ENCODE peak calls at places on chromosomes 16 and 17, in ten cellular contexts. D is BE2C, V is upper lobe of left lung, T is mucosa of descending colon, R is HAP-1, C is right lobe of liver, H is neural progenitor cell, E is OCI-LY7, N is endodermal cell, I is upper lobe of right lung. W is an unnamed sample.

GRCh38 chr17:74842599-74843351 is 16.9 kb downstream of the GRIN2C start:
- DNase-seq in T (peak; percentile 74), N (peak; percentile 95), E (no peak), C (peak; percentile 79), V (peak; percentile 94), R (no peak), D (peak; percentile 88), I (peak; percentile 92), H (peak; percentile 89), W (peak; percentile 73)

GRCh38 chr16:84182104-84182503 is 4.8 kb downstream of the TAF1C start:
- DNase-seq in N (peak; percentile 24), C (no peak), E (no peak), D (no peak), R (no peak), H (no peak), I (no peak), V (peak; percentile 71), T (no peak), W (no peak)

GRCh38 chr17:18108400-18109312 is at the start of gene MYO15A:
- DNase-seq in H (no peak), N (no peak), V (peak; percentile 52), C (no peak), T (no peak), R (no peak), E (no peak), I (no peak), D (no peak), W (no peak)

GRCh38 chr16:89000207-89000959 is 23.4 kb upstream of the CBFA2T3 start:
- DNase-seq in R (no peak), D (no peak), C (no peak), I (no peak), T (peak; percentile 34), H (no peak), N (no peak), E (no peak), V (peak; percentile 69), W (no peak)

GRCh38 chr17:76556759-76557367 is 17.0 kb downstream of the PRCD start:
- DNase-seq in H (peak; percentile 25), V (peak; percentile 90), C (no peak), R (no peak), D (no peak), T (no peak), E (no peak), I (peak; percentile 83), N (peak; percentile 52), W (no peak)

GRCh38 chr16:11604783-11605563 is 18.3 kb upstream of the LITAF start:
- DNase-seq in C (peak; percentile 46), N (no peak), D (no peak), I (peak; percentile 67), T (peak; percentile 66), H (no peak), E (no peak), V (no peak), R (no peak), W (no peak)

GRCh38 chr17:40111221-40112128 is 10.3 kb upstream of the MSL1 start:
- DNase-seq in V (no peak), C (peak; percentile 92), H (peak; percentile 93), D (peak; percentile 89), I (peak; percentile 85), E (peak; percentile 86), R (peak; percentile 92), T (peak; percentile 90), N (peak; percentile 97), W (peak; percentile 97)

GRCh38 chr16:82156761-82157654 is 13.0 kb downstream of the MPHOSPH6 start:
- DNase-seq in T (no peak), V (peak; percentile 46), D (no peak), C (no peak), E (no peak), H (no peak), R (no peak), N (no peak), I (no peak), W (no peak)

GRCh38 chr16:21610766-21611165 is 11.4 kb downstream of the METTL9 start:
- DNase-seq in R (no peak), I (no peak), N (no peak), C (no peak), V (no peak), T (no peak), H (no peak), E (no peak), D (no peak), W (no peak)

GRCh38 chr17:13646411-13646810 is 44.7 kb upstream of the HS3ST3A1 start:
- DNase-seq in H (no peak), N (no peak), V (no peak), E (no peak), D (no peak), C (no peak), T (no peak), R (no peak), I (no peak), W (no peak)

GRCh38 chr17:4019400-4019799 is 55.2 kb upstream of the ATP2A3 start:
- DNase-seq in I (no peak), T (no peak), V (no peak), N (no peak), C (no peak), R (no peak), D (no peak), E (no peak), H (no peak), W (no peak)

GRCh38 chr17:10062757-10063385 is 135.5 kb downstream of the GAS7 start:
- DNase-seq in I (no peak), C (no peak), T (no peak), N (no peak), R (no peak), H (no peak), V (peak; percentile 80), E (no peak), D (no peak), W (no peak)

GRCh38 chr17:65664296-65664695 is 102.8 kb upstream of the AXIN2 start:
- DNase-seq in D (no peak), V (no peak), H (no peak), R (no peak), C (no peak), E (no peak), T (no peak), I (no peak), N (no peak), W (no peak)

GRCh38 chr17:40566027-40566426 is 755 bp upstream of the CCR7 start:
- DNase-seq in R (no peak), T (no peak), C (no peak), I (no peak), H (no peak), E (no peak), N (no peak), V (no peak), D (no peak), W (no peak)

GRCh38 chr17:59287452-59287851 is 44.0 kb upstream of the YPEL2 start:
- DNase-seq in N (no peak), E (peak; percentile 10), V (no peak), H (no peak), D (no peak), I (no peak), T (no peak), C (no peak), R (no peak), W (peak; percentile 32)

GRCh38 chr17:14331982-14332298 is 31.1 kb downstream of the HS3ST3B1 start:
- DNase-seq in H (peak; percentile 35), T (no peak), N (no peak), E (no peak), V (no peak), I (no peak), D (no peak), R (no peak), C (no peak), W (no peak)

GRCh38 chr16:56657555-56658430 is at the start of gene MT1F:
- DNase-seq in E (peak; percentile 4), V (peak; percentile 98), C (peak; percentile 98), I (peak; percentile 96), N (peak; percentile 97), H (peak; percentile 89), T (peak; percentile 97), D (peak; percentile 40), R (peak; percentile 81), W (peak; percentile 64)

GRCh38 chr16:85651822-85652430 is 36.8 kb downstream of the GINS2 start:
- DNase-seq in H (no peak), D (peak; percentile 60), C (no peak), T (peak; percentile 44), V (peak; percentile 71), R (no peak), E (no peak), N (no peak), I (no peak), W (no peak)

GRCh38 chr17:78252701-78253635 is 21.5 kb downstream of the TMEM235 start:
- DNase-seq in C (no peak), R (no peak), N (peak; percentile 64), V (no peak), E (peak; percentile 65), T (no peak), D (no peak), H (no peak), I (peak; percentile 59), W (no peak)
- H3K4me1 ChIP-seq in C (peaks cover 12% of the 10 kb centered on the region), R (no peaks in the 10 kb centered on the region), N (peaks cover 50% of the 10 kb centered on the region), V (peaks cover 54% of the 10 kb centered on the region), E (peaks cover 48% of the 10 kb centered on the region), T (peaks cover 21% of the 10 kb centered on the region), D (peaks cover 34% of the 10 kb centered on the region), H (peaks cover 28% of the 10 kb centered on the region), I (peaks cover 30% of the 10 kb centered on the region), W (peaks cover 98% of the 10 kb centered on the region)

GRCh38 chr16:23500212-23500865 is 10.0 kb downstream of the GGA2 start:
- DNase-seq in H (no peak), N (no peak), I (peak; percentile 67), E (no peak), R (no peak), D (no peak), V (peak; percentile 69), T (peak; percentile 72), C (no peak), W (no peak)
- H3K4me1 ChIP-seq in H (peaks cover 29% of the 10 kb centered on the region), N (peaks cover 8% of the 10 kb centered on the region), I (peaks cover 70% of the 10 kb centered on the region), E (peaks cover 92% of the 10 kb centered on the region), R (peaks cover 8% of the 10 kb centered on the region), D (peaks cover 10% of the 10 kb centered on the region), V (peaks cover 61% of the 10 kb centered on the region), T (peaks cover 13% of the 10 kb centered on the region), C (peaks cover 23% of the 10 kb centered on the region), W (peaks cover 25% of the 10 kb centered on the region)

GRCh38 chr16:87837627-87838289 is 31.5 kb downstream of the SLC7A5 start:
- DNase-seq in C (peak; percentile 86), R (no peak), N (no peak), V (peak; percentile 74), T (no peak), E (no peak), I (no peak), D (no peak), H (no peak), W (no peak)
- H3K4me1 ChIP-seq in C (peaks cover 23% of the 10 kb centered on the region), R (no peaks in the 10 kb centered on the region), N (no peaks in the 10 kb centered on the region), V (no peaks in the 10 kb centered on the region), T (peaks cover 2% of the 10 kb centered on the region), E (peaks cover 31% of the 10 kb centered on the region), I (no peaks in the 10 kb centered on the region), D (peaks cover 31% of the 10 kb centered on the region), H (peaks cover 10% of the 10 kb centered on the region), W (peaks cover 43% of the 10 kb centered on the region)

DNA sequence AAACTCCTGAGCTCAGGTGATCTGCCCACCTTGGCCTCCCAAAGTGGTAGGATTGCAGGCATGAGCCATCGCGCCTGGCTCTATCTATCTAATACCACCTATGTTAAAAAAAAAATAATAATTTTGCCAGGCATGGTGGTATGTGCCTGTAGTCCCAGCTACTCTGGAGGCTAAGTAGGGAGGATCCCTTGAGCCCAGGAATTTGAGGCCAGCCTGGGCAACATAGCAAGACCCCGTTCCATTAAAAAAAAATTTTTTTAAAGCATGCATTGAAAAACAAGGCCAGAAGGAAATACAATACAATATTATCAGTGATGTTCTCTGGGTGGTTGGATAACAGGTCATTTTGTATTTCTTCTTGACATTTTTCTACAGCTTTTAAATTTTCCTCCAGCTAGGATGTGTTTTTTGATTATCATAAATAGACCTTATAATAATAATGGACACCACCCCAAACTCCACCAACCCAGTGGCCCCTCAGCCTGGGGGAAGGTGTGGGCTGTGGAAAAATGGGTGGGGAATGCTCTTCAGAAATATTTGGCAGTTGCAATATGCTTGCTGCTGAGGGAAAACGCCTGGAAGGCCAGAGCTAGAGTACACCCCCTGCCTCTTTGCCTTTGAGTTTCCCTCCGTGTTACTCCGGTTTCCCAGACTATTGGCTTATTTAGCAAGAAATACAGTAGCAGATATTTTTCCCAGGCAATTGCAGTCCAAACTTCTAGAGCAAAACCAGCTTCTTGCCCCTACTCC is 45.4 kb upstream of the HELZ start:
- DNase-seq in T (no peak), H (no peak), N (no peak), D (no peak), V (no peak), I (no peak), E (no peak), C (no peak), R (no peak), W (no peak)
- H3K4me1 ChIP-seq in T (no peaks in the 10 kb centered on the region), H (no peaks in the 10 kb centered on the region), N (no peaks in the 10 kb centered on the region), D (no peaks in the 10 kb centered on the region), V (peaks cover 9% of the 10 kb centered on the region), I (no peaks in the 10 kb centered on the region), E (peaks cover 6% of the 10 kb centered on the region), C (no peaks in the 10 kb centered on the region), R (peaks cover 12% of the 10 kb centered on the region), W (no peaks in the 10 kb centered on the region)

W was measured in K562.